ENCODE peak calls at places on chromosomes 16 and 17, in four cellular contexts. F, I, J and B are unnamed samples.
A peak's percentile ranks its signal among the peaks of the same experiment; 100 is the strongest.

GRCh38 chr17:79174905-79175856 is 100.6 kb downstream of the ENGASE start:
- DNase-seq in F (peak; percentile 3), I (no peak), J (no peak), B (no peak)

GRCh38 chr17:58577696-58578095 is 63.3 kb upstream of the MTMR4 start:
- DNase-seq in I (peak; percentile 67), F (peak; percentile 82), J (peak; percentile 50), B (peak; percentile 86)

GRCh38 chr16:27446721-27447120 is 44.7 kb downstream of the IL21R start:
- DNase-seq in J (no peak), F (no peak), I (no peak), B (no peak)

GRCh38 chr16:2752035-2752849 is at the start of gene SRRM2:
- DNase-seq in J (peak; percentile 97), I (peak; percentile 98), F (peak; percentile 98), B (peak; percentile 98)

GRCh38 chr17:78378225-78379133 is at the start of gene PGS1:
- DNase-seq in I (peak; percentile 92), F (peak; percentile 90), J (peak; percentile 58), B (peak; percentile 94)

GRCh38 chr17:57009737-57010445 is 32.0 kb downstream of the SCPEP1 start:
- DNase-seq in J (peak; percentile 26), I (peak; percentile 81), F (peak; percentile 67), B (peak; percentile 93)

GRCh38 chr16:73000907-73001521 is 46.9 kb downstream of the ZFHX3 start:
- DNase-seq in J (no peak), F (no peak), I (no peak), B (no peak)

GRCh38 chr16:84821728-84822676 is 2.2 kb downstream of the CRISPLD2 start:
- DNase-seq in I (no peak), J (no peak), F (peak; percentile 61), B (no peak)

GRCh38 chr17:63946440-63947363 is 14.6 kb upstream of the CD79B start:
- DNase-seq in I (peak; percentile 93), F (peak; percentile 69), J (peak; percentile 44), B (peak; percentile 90)

GRCh38 chr17:83144421-83145357 is 65.3 kb downstream of the METRNL start:
- DNase-seq in J (no peak), F (peak; percentile 36), I (no peak), B (no peak)

GRCh38 chr17:30824002-30824355 is 513 bp downstream of the CRLF3 start:
- DNase-seq in F (peak; percentile 50), I (peak; percentile 73), J (no peak), B (no peak)

GRCh38 chr17:35119370-35120185 is at the start of gene RAD51D:
- DNase-seq in J (peak; percentile 83), I (peak; percentile 92), F (peak; percentile 89), B (peak; percentile 98)

GRCh38 chr17:51472670-51473069 is 212.3 kb downstream of the UTP18 start:
- DNase-seq in J (no peak), F (no peak), I (no peak), B (no peak)

GRCh38 chr17:61352771-61353170 is 46.9 kb upstream of the TBX2 start:
- DNase-seq in J (no peak), F (no peak), I (no peak), B (peak; percentile 92)

GRCh38 chr17:4997302-4998026 is at the start of the genes INCA1 and KIF1C:
- DNase-seq in J (peak; percentile 89), F (peak; percentile 98), I (peak; percentile 97), B (peak; percentile 99)

GRCh38 chr17:31745964-31746650 is 112.9 kb downstream of the COPRS start:
- DNase-seq in F (no peak), J (no peak), I (no peak), B (no peak)

GRCh38 chr17:55769625-55770000 is 18.8 kb downstream of the PCTP start:
- DNase-seq in F (peak; percentile 91), J (no peak), I (no peak), B (no peak)

GRCh38 chr16:68732068-68732680 is 4.9 kb upstream of the CDH1 start:
- DNase-seq in I (no peak), J (no peak), F (no peak), B (peak; percentile 86)

GRCh38 chr17:80984749-80985148 is 6.9 kb upstream of the CHMP6 start:
- DNase-seq in F (peak; percentile 86), J (peak; percentile 51), I (no peak), B (peak; percentile 93)

GRCh38 chr17:38550661-38551060 is 55.1 kb downstream of the SRCIN1 start:
- DNase-seq in J (no peak), I (no peak), F (no peak), B (no peak)

GRCh38 chr17:16926061-16926511 is 45.8 kb downstream of the TNFRSF13B start:
- DNase-seq in J (no peak), I (no peak), F (no peak), B (peak; percentile 38)

GRCh38 chr17:81980752-81981239 is 3.4 kb downstream of the ASPSCR1 start:
- DNase-seq in F (no peak), I (no peak), J (no peak), B (no peak)

GRCh38 chr17:15479697-15480096 is 12.3 kb upstream of the CDRT4 start:
- DNase-seq in J (no peak), I (no peak), F (no peak), B (no peak)

GRCh38 chr16:86531193-86531550 is 20.8 kb downstream of the FOXF1 start:
- DNase-seq in J (no peak), F (no peak), I (no peak), B (peak; percentile 42)

GRCh38 chr17:2050871-2051387 is 4.0 kb upstream of the HIC1 start:
- DNase-seq in F (peak; percentile 51), J (no peak), I (no peak), B (peak; percentile 77)

GRCh38 chr16:30095166-30096078 is 591 bp downstream of the YPEL3 start:
- DNase-seq in F (no peak), J (no peak), I (peak; percentile 52), B (peak; percentile 72)

GRCh38 chr17:7367918-7368596 is 12.8 kb upstream of the TNK1 start:
- DNase-seq in J (no peak), F (no peak), I (no peak), B (peak; percentile 63)

GRCh38 chr16:64242510-64242909 is 879.4 kb downstream of the CDH11 start:
- DNase-seq in J (no peak), F (no peak), I (no peak), B (no peak)

GRCh38 chr16:22898131-22898530 is 84.2 kb downstream of the HS3ST2 start:
- DNase-seq in F (no peak), J (no peak), I (no peak), B (no peak)

GRCh38 chr17:29722411-29723198 is 99.9 kb upstream of the CORO6 start:
- DNase-seq in J (no peak), F (peak; percentile 94), I (peak; percentile 77), B (no peak)

GRCh38 chr16:87791295-87792204 is 25.8 kb upstream of the KLHDC4 start:
- DNase-seq in F (no peak), I (no peak), J (no peak), B (peak; percentile 66)

GRCh38 chr16:46813611-46814010 is 17.4 kb downstream of the C16orf87 start:
- DNase-seq in I (no peak), F (no peak), J (no peak), B (no peak)

GRCh38 chr16:51151951-51152663 is 1.0 kb upstream of the SALL1 start:
- DNase-seq in F (peak; percentile 87), J (peak; percentile 97), I (no peak), B (peak; percentile 97)

GRCh38 chr16:51151435-51151950 is 423 bp upstream of the SALL1 start:
- DNase-seq in F (peak; percentile 84), J (peak; percentile 92), I (no peak), B (peak; percentile 95)

GRCh38 chr16:51150159-51150893 is 744 bp downstream of the SALL1 start:
- DNase-seq in F (peak; percentile 49), I (no peak), J (no peak), B (peak; percentile 76)

GRCh38 chr16:51149721-51150158 is 1.3 kb downstream of the SALL1 start:
- DNase-seq in J (no peak), F (no peak), I (no peak), B (peak; percentile 67)

DNA sequence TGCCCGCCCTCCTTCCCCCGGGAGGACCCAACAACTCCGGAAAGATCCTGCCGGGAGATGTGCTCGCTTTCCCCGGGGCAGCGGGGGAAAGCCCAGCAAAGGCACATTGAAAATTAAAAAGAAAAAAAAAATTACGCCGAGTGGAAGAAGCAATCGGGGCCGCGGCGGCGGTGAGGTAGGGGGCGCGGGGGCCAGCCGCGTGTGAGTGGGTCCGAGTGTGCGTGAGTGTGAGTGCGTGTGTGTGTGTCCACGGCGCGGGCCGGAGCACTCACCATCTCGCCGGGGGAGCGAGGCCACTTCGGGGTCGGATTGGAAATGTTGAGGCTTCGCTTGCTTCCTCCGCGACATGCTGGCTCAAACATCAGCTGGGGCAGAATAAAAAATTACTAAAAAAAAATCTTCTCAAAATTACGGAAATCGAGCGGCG is at the start of gene SALL1:
- DNase-seq in F (peak; percentile 63), I (no peak), J (no peak), B (peak; percentile 69)
- H3K27me3 ChIP-seq in F (peaks cover 4% of the 10 kb centered on the region), I (no peaks in the 10 kb centered on the region), J (no peaks in the 10 kb centered on the region), B (peaks cover 2% of the 10 kb centered on the region)

DNA sequence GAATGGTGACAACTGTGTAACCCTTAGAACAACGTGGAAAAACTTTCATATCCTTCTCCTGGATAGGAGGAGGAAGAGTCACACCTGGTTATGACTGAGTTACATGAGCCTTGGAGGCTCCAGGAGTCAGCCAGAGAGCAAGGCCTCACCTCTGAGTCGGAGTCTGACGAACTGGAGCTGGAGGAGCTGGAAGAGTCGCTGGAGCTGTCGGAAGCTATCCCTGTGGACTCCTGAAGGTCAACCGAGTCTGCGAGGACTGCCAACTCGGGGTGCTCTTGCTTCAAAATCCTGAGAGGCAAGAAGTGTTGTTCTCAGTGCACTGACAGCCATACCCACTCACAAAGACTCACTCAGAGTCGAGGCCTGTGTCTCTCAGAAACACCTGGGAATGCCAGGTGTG is 6.2 kb downstream of the JMJD6 start:
- DNase-seq in I (no peak), J (no peak), F (no peak), B (no peak)
- H3K36me3 ChIP-seq in I (peaks cover 43% of the 10 kb centered on the region), J (peaks cover 50% of the 10 kb centered on the region), F (peaks cover 73% of the 10 kb centered on the region), B (peaks cover 89% of the 10 kb centered on the region)

GRCh38 chr16:67247698-67248400 is 568 bp upstream of the FHOD1 start:
- DNase-seq in I (no peak), J (no peak), F (no peak), B (no peak)

GRCh38 chr16:67249762-67250327 is 1.1 kb downstream of the SLC9A5 start:
- DNase-seq in I (peak; percentile 63), J (no peak), F (no peak), B (no peak)

GRCh38 chr16:67246945-67247697 is at the start of gene FHOD1:
- DNase-seq in I (peak; percentile 98), F (peak; percentile 99), J (peak; percentile 89), B (peak; percentile 99)

GRCh38 chr16:67248401-67249177 is at the start of gene SLC9A5:
- DNase-seq in J (no peak), F (peak; percentile 78), I (peak; percentile 76), B (peak; percentile 81)

DNA sequence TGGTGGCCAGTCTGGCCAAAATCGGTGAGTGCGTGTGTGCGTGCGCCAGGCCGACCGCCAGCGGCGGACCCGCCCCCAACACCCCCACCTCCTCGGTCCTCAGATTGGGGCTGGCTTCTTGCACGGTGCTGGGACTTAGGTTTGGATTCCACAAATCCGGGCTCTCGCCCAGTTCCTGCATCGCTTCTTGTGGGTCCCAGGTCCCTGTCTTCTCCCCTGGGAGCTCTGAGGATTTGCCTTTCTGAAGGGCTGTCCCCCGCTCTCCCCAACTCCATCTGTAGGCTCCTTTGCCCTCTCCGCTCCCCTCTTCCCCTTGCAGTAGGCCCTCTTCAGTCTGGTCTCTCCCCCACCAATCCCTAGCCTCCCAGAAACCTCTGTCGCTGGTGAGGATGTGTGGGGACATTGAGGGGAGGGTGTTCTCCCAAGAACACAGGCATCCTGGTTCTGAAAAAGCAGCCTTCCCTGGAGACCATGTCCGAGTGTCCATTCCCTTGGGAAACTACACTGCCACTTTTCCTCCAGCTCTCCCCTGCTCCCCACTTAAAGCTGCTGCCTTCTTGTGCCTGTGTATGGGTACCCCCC is 490 bp downstream of the SLC9A5 start:
- DNase-seq in F (no peak), I (peak; percentile 81), J (no peak), B (no peak)
- H3K9ac ChIP-seq in F (peak overlapping the region; percentile 83), I (peak overlapping the region; percentile 90), J (peak overlapping the region; percentile 93), B (peak overlapping the region; percentile 55)

GRCh38 chr16:364091-364490 is 6.2 kb downstream of the MRPL28 start:
- DNase-seq in I (no peak), J (no peak), F (no peak), B (no peak)
- H3K27me3 ChIP-seq in I (no peaks in the 10 kb centered on the region), J (no peaks in the 10 kb centered on the region), F (peaks cover 6% of the 10 kb centered on the region), B (no peaks in the 10 kb centered on the region)